ENCODE peak calls at places on chromosomes 1 and 21, in nine cellular contexts. H is NB4; O is type B pancreatic cell; Z is neural progenitor cell; P is spleen; G is left lung; M is CD8-positive, alpha-beta T cell; E is colonic mucosa; U is lung. A is an unnamed sample.

GRCh38 chr1:68490046-68490651 is 6.7 kb downstream of the DEPDC1 start:
- DNase-seq in H (no peak), O (no peak), Z (no peak), P (no peak), G (no peak), M (no peak), E (no peak), U (no peak), A (no peak)

GRCh38 chr1:187033721-187034120 is 205.0 kb downstream of the PLA2G4A start:
- DNase-seq in H (no peak), O (no peak), Z (no peak), P (no peak), G (no peak), M (no peak), E (no peak), U (no peak), A (no peak)

GRCh38 chr1:21736876-21737275 is 46.1 kb downstream of the USP48 start:
- DNase-seq in H (no peak), O (no peak), Z (no peak), P (no peak), G (no peak), M (no peak), E (no peak), U (no peak), A (no peak)

GRCh38 chr1:164707868-164708331 is 148.9 kb downstream of the PBX1 start:
- DNase-seq in H (no peak), O (no peak), Z (no peak), P (no peak), G (no peak), M (no peak), E (no peak), U (no peak), A (peak)

GRCh38 chr1:54105736-54106269 is 47.0 kb downstream of the CDCP2 start:
- DNase-seq in H (no peak), O (no peak), Z (no peak), P (no peak), G (no peak), M (no peak), E (no peak), U (no peak), A (no peak)

GRCh38 chr1:100928128-100928527 is 32.2 kb downstream of the SLC30A7 start:
- DNase-seq in H (peak), O (no peak), Z (peak), P (no peak), G (no peak), M (no peak), E (no peak), U (no peak), A (no peak)

GRCh38 chr1:156475568-156476500 is 24.7 kb downstream of the MEF2D start:
- DNase-seq in H (no peak), O (no peak), Z (no peak), P (peak), G (no peak), M (no peak), E (peak), U (no peak), A (peak)

GRCh38 chr1:220700591-220701179 is 10.5 kb downstream of the C1orf115 start:
- DNase-seq in H (no peak), O (no peak), Z (peak), P (no peak), G (no peak), M (no peak), E (no peak), U (no peak), A (peak)

GRCh38 chr1:31576201-31576669 is at the start of gene TINAGL1:
- DNase-seq in H (no peak), O (peak), Z (peak), P (no peak), G (peak), M (no peak), E (peak), U (peak), A (peak)

GRCh38 chr1:28240024-28240423 is 4.1 kb downstream of the ATP5IF1 start:
- DNase-seq in H (no peak), O (no peak), Z (no peak), P (no peak), G (no peak), M (no peak), E (no peak), U (no peak), A (no peak)

GRCh38 chr1:1623631-1624442 is 8.1 kb upstream of the MMP23B start:
- DNase-seq in H (no peak), O (no peak), Z (no peak), P (peak), G (peak), M (peak), E (no peak), U (no peak), A (no peak)

GRCh38 chr1:231028676-231029075 is 11.4 kb downstream of the FAM89A start:
- DNase-seq in H (no peak), O (no peak), Z (peak), P (no peak), G (no peak), M (no peak), E (no peak), U (no peak), A (no peak)

GRCh38 chr1:231202125-231202633 is 38.8 kb upstream of the GNPAT start:
- DNase-seq in H (peak), O (no peak), Z (no peak), P (peak), G (no peak), M (no peak), E (no peak), U (no peak), A (no peak)

GRCh38 chr1:102886638-102887037 is 221.7 kb downstream of the COL11A1 start:
- DNase-seq in H (no peak), O (no peak), Z (no peak), P (no peak), G (no peak), M (no peak), E (no peak), U (no peak), A (no peak)

GRCh38 chr1:116671835-116672234 is 4.3 kb upstream of the IGSF3 start:
- DNase-seq in H (no peak), O (no peak), Z (no peak), P (no peak), G (no peak), M (no peak), E (no peak), U (no peak), A (no peak)

GRCh38 chr1:23242414-23242813 is 25.1 kb upstream of the HTR1D start:
- DNase-seq in H (peak), O (no peak), Z (no peak), P (no peak), G (no peak), M (no peak), E (no peak), U (no peak), A (no peak)

GRCh38 chr1:178137238-178137637 is 43.3 kb downstream of the RASAL2 start:
- DNase-seq in H (no peak), O (no peak), Z (no peak), P (no peak), G (no peak), M (no peak), E (no peak), U (no peak), A (no peak)

GRCh38 chr1:97904528-97904927 is 16.3 kb downstream of the DPYD start:
- DNase-seq in H (peak), O (no peak), Z (no peak), P (no peak), G (no peak), M (no peak), E (no peak), U (no peak), A (peak)

GRCh38 chr1:245285168-245285567 is 130.4 kb downstream of the KIF26B start:
- DNase-seq in H (no peak), O (no peak), Z (no peak), P (no peak), G (no peak), M (no peak), E (no peak), U (no peak), A (no peak)

GRCh38 chr1:226778657-226779058 is 39.6 kb upstream of the ITPKB start:
- DNase-seq in H (no peak), O (no peak), Z (no peak), P (no peak), G (no peak), M (no peak), E (peak), U (no peak), A (peak)

GRCh38 chr1:115641762-115642167 is at the start of gene VANGL1:
- DNase-seq in H (peak), O (peak), Z (peak), P (peak), G (peak), M (no peak), E (peak), U (peak), A (peak)

GRCh38 chr1:178267646-178268094 is 173.8 kb downstream of the RASAL2 start:
- DNase-seq in H (no peak), O (no peak), Z (no peak), P (no peak), G (no peak), M (no peak), E (no peak), U (no peak), A (peak)

GRCh38 chr1:218585565-218586184 is 240.5 kb downstream of the TGFB2 start:
- DNase-seq in H (no peak), O (peak), Z (peak), P (no peak), G (no peak), M (no peak), E (no peak), U (no peak), A (peak)

GRCh38 chr1:37056201-37056764 is 22.0 kb upstream of the GRIK3 start:
- DNase-seq in H (no peak), O (no peak), Z (peak), P (no peak), G (no peak), M (no peak), E (no peak), U (no peak), A (no peak)

GRCh38 chr1:165898837-165899236 is 71.4 kb downstream of the UCK2 start:
- DNase-seq in H (no peak), O (no peak), Z (no peak), P (no peak), G (no peak), M (no peak), E (no peak), U (peak), A (no peak)

GRCh38 chr1:94562502-94563260 is 21.1 kb upstream of the F3 start:
- DNase-seq in H (no peak), O (no peak), Z (no peak), P (no peak), G (peak), M (no peak), E (peak), U (peak), A (peak)

GRCh38 chr1:207840380-207840779 is 70.5 kb downstream of the CD34 start:
- DNase-seq in H (no peak), O (no peak), Z (no peak), P (no peak), G (no peak), M (peak), E (no peak), U (no peak), A (no peak)

GRCh38 chr1:232543194-232543593 is 86.7 kb downstream of the SIPA1L2 start:
- DNase-seq in H (no peak), O (no peak), Z (no peak), P (no peak), G (no peak), M (no peak), E (no peak), U (no peak), A (no peak)

GRCh38 chr21:26776320-26777021 is 68.7 kb downstream of the ADAMTS1 start:
- DNase-seq in H (no peak), O (no peak), Z (no peak), P (no peak), G (no peak), M (no peak), E (no peak), U (no peak), A (no peak)

GRCh38 chr1:226154593-226154992 is 31.9 kb downstream of the ACBD3 start:
- DNase-seq in H (no peak), O (no peak), Z (no peak), P (no peak), G (no peak), M (no peak), E (no peak), U (no peak), A (no peak)

GRCh38 chr1:93729502-93729901 is 47.9 kb upstream of the BCAR3 start:
- DNase-seq in H (no peak), O (no peak), Z (no peak), P (no peak), G (no peak), M (no peak), E (no peak), U (no peak), A (no peak)

GRCh38 chr21:37749132-37749531 is 167.1 kb downstream of the KCNJ6 start:
- DNase-seq in H (no peak), O (no peak), Z (no peak), P (no peak), G (no peak), M (no peak), E (no peak), U (no peak), A (no peak)

GRCh38 chr1:72280714-72281113 is 1.6 kb downstream of the NEGR1 start:
- DNase-seq in H (no peak), O (no peak), Z (no peak), P (no peak), G (no peak), M (no peak), E (no peak), U (no peak), A (no peak)
- TF ChIP-seq CTCF in H (no peak), O (no peak), Z (no peak), P (no peak), G (no peak), M (no peak), E (no peak), U (no peak), A (no peak)

GRCh38 chr1:196317535-196318522 is 290.4 kb downstream of the KCNT2 start:
- DNase-seq in H (peak), O (no peak), Z (peak), P (no peak), G (no peak), M (no peak), E (no peak), U (no peak), A (peak)
- TF ChIP-seq CTCF in H (peak), O (peak), Z (peak), P (peak), G (peak), M (no peak), E (no peak), U (no peak), A (peak)

GRCh38 chr1:154493276-154493675 is 8.7 kb upstream of the TDRD10 start:
- DNase-seq in H (peak), O (no peak), Z (peak), P (peak), G (peak), M (peak), E (no peak), U (peak), A (no peak)
- TF ChIP-seq CTCF in H (no peak), O (no peak), Z (no peak), P (peak), G (peak), M (no peak), E (no peak), U (no peak), A (no peak)

GRCh38 chr21:29940993-29941392 is 1.2 kb upstream of the GRIK1 start:
- DNase-seq in H (no peak), O (no peak), Z (no peak), P (no peak), G (no peak), M (no peak), E (no peak), U (no peak), A (no peak)

GRCh38 chr21:29939859-29940245 is at the start of gene GRIK1:
- DNase-seq in H (no peak), O (peak), Z (peak), P (no peak), G (no peak), M (no peak), E (no peak), U (no peak), A (no peak)

GRCh38 chr21:29942033-29942432 is 2.2 kb upstream of the GRIK1 start:
- DNase-seq in H (no peak), O (no peak), Z (no peak), P (no peak), G (no peak), M (no peak), E (no peak), U (no peak), A (no peak)

GRCh38 chr21:29947119-29947518 is 7.3 kb upstream of the GRIK1 start:
- DNase-seq in H (no peak), O (no peak), Z (peak), P (no peak), G (no peak), M (no peak), E (no peak), U (no peak), A (no peak)

DNA sequence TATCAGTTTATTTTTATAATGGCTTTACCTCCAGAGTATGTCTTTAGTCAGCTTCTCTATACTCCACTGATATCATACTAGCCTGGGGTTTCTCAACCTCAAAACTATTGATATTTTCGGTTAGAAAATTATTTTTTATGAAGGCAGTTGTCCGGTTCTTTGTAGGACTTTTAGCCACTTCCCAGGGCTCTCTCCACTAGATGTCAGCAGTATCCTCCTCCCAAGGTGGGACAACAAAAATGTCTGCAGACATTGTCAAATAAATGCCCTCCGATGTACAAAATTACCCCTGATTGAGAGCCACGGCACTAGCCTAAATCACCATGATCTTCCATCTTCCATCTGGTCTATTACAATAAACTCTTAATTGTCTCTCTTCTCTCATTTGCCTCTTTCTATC is 4.1 kb upstream of the GRIK1 start:
- DNase-seq in H (no peak), O (no peak), Z (peak), P (no peak), G (no peak), M (no peak), E (no peak), U (no peak), A (no peak)
- TF ChIP-seq CTCF in H (no peak), O (peak), Z (peak), P (no peak), G (no peak), M (no peak), E (no peak), U (no peak), A (peak)

DNA sequence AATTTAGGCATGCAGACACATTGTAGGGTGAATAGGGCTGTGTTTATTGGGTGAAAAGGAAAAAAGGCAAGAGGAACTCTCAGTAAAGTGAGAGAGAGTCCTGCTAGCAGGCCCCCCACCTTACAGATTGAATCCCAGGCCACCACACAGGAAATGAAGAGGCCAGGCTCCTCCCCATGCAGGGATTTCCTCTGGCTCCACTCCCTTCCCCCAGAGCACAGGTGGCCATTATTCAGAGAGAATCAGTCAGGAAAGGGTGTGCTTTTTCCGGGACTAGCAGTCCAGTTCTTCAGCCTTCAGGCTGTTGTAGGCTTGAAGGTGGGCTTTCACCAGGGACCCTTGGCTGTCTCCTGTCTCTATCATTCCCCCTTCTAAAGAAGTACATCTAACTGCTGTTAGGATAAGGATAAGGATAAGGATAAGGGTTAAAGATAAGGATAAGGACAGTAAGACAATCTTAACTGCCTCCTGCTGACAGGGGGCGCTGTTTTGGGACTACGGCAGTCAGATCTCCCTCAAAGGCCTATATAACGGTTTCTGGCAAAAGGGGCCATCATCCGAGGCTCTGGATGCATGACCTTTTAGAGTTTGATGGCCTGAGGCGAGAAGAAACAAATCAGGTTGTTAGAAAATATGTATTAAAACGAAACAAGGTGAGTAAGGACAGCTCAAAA is 26.3 kb downstream of the ZNF648 start:
- DNase-seq in H (peak), O (no peak), Z (no peak), P (no peak), G (no peak), M (no peak), E (no peak), U (no peak), A (no peak)
- TF ChIP-seq CTCF in H (peak), O (peak), Z (peak), P (no peak), G (no peak), M (peak), E (no peak), U (no peak), A (peak)

DNA sequence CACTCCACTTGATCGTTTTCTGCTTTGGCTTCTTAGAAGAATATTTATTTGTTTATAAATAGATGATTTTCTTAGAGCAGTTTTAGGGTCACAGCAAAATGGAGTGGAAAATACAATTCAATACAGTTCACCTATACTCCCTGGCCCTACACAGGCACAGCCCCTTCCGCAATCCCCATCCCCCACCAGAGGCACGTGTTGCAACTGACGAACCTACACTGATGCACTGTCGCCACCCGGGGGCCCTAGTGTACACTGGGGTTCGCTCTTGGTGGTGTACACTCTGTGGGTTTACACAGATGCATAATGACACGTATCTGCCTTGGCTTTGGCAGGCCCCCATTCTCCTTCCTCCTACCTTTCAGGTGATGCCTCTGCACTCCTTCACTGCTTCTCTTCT is 8.0 kb downstream of the ECHDC2 start:
- DNase-seq in H (peak), O (no peak), Z (peak), P (no peak), G (no peak), M (no peak), E (no peak), U (no peak), A (no peak)
- TF ChIP-seq CTCF in H (peak), O (no peak), Z (peak), P (no peak), G (no peak), M (no peak), E (no peak), U (no peak), A (no peak)